ENCODE peak calls at places on chromosome 16, in eight cellular contexts. E is breast epithelium; M is astrocyte of the spinal cord; V is MM.1S; F is AG04450; R is CD8-positive, alpha-beta T cell; S is A549; P is esophagus muscularis mucosa. O is an unnamed sample.

GRCh38 chr16:56909484-56910113 is 22.3 kb upstream of the HERPUD1 start:
- DNase-seq in E (no peak), M (no peak), V (no peak), F (no peak), R (no peak), S (no peak), P (no peak), O (no peak)

GRCh38 chr16:49924078-49924477 is 68.2 kb upstream of the ZNF423 start:
- DNase-seq in E (no peak), M (no peak), V (peak; percentile 11), F (no peak), R (no peak), S (peak; percentile 64), P (no peak), O (no peak)

GRCh38 chr16:1981972-1982574 is 804 bp upstream of the NOXO1 start:
- DNase-seq in E (no peak), M (no peak), V (no peak), F (no peak), R (no peak), S (no peak), P (no peak), O (no peak)

GRCh38 chr16:19001788-19002187 is 18.1 kb downstream of the TMC7 start:
- DNase-seq in E (no peak), M (peak; percentile 91), V (no peak), F (no peak), R (no peak), S (peak; percentile 78), P (no peak), O (no peak)

GRCh38 chr16:716250-716607 is 1.3 kb downstream of the METRN start:
- DNase-seq in E (peak; percentile 74), M (peak; percentile 77), V (no peak), F (no peak), R (no peak), S (peak; percentile 77), P (no peak), O (no peak)

GRCh38 chr16:75931043-75931442 is 204.8 kb upstream of the CPHXL start:
- DNase-seq in E (no peak), M (peak; percentile 86), V (no peak), F (peak; percentile 97), R (no peak), S (no peak), P (no peak), O (no peak)

GRCh38 chr16:75288596-75289120 is 37.2 kb upstream of the BCAR1 start:
- DNase-seq in E (no peak), M (no peak), V (no peak), F (no peak), R (peak; percentile 43), S (no peak), P (no peak), O (no peak)

GRCh38 chr16:50430076-50430475 is 61.3 kb upstream of the BRD7 start:
- DNase-seq in E (no peak), M (no peak), V (no peak), F (no peak), R (no peak), S (no peak), P (peak; percentile 70), O (no peak)

GRCh38 chr16:1093284-1094123 is 2.5 kb downstream of the C1QTNF8 start:
- DNase-seq in E (no peak), M (no peak), V (no peak), F (no peak), R (no peak), S (peak; percentile 78), P (no peak), O (no peak)

GRCh38 chr16:997440-998051 is 16.0 kb downstream of the SOX8 start:
- DNase-seq in E (no peak), M (peak; percentile 44), V (no peak), F (no peak), R (peak; percentile 76), S (peak; percentile 49), P (no peak), O (no peak)

GRCh38 chr16:70390774-70391173 is 44.1 kb downstream of the DDX19A start:
- DNase-seq in E (no peak), M (no peak), V (no peak), F (no peak), R (no peak), S (no peak), P (no peak), O (no peak)

GRCh38 chr16:74740795-74741304 is 33.8 kb downstream of the FA2H start:
- DNase-seq in E (peak; percentile 72), M (peak; percentile 20), V (no peak), F (no peak), R (no peak), S (peak; percentile 96), P (no peak), O (no peak)

GRCh38 chr16:83552193-83552592 is 255.6 kb upstream of the HSBP1 start:
- DNase-seq in E (no peak), M (no peak), V (no peak), F (no peak), R (no peak), S (no peak), P (no peak), O (no peak)

GRCh38 chr16:48053346-48053745 is 102.4 kb downstream of the ABCC12 start:
- DNase-seq in E (no peak), M (peak; percentile 55), V (no peak), F (peak; percentile 32), R (no peak), S (no peak), P (no peak), O (no peak)

GRCh38 chr16:8958344-8958808 is 5.3 kb downstream of the USP7 start:
- DNase-seq in E (no peak), M (peak; percentile 42), V (no peak), F (no peak), R (peak; percentile 17), S (no peak), P (no peak), O (no peak)

DNA sequence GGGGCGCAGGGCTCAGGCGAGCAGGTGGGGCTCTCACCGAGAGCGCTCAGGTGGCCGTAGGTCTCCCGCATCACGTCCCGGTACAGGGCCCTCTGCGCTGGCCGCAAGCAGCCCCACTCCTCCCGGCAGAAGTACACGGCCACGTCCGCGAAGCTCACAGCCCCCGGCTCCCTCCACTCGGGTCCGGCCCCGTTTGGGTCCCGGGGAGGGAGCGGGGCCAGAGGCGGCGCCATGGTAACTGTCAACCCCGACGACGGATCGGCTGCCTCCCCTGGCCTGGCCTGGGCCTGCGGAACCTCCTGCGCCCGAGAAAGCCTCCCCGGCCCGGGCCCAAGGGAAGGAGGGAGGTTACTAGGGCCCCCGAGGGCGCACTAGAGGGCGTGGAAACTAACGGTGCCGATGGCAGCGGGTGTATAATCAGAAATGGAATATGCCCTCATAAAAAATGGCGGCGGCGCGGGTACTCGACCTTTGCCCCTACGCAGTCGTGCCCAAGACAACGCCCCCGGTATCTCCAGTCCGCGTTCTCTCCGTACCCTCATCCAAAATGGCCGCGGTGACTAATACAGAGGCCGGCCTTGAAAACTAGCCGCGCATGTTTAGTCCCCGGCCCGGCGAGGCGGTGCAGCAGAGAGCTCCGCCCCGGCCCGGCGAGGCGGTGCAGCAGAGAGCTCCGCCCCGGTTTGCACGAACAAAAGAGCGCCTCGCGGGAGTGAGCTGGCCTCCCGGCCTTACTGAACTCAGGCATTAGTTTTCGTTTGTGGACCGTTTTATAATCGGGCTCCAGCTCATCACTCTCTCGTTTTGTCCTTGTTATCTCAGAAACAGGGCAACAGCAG is at the start of gene ZNF764:
- DNase-seq in E (peak; percentile 98), M (peak; percentile 99), V (peak; percentile 97), F (peak; percentile 90), R (peak; percentile 95), S (peak; percentile 99), P (peak; percentile 99), O (peak; percentile 92)
- TF ChIP-seq CTCF in E (no peak), M (no peak), V (no peak), F (no peak), R (no peak), S (no peak), P (no peak), O (no peak)

GRCh38 chr16:86568677-86569623 is 2.3 kb downstream of the FOXC2 start:
- DNase-seq in E (no peak), M (no peak), V (no peak), F (no peak), R (no peak), S (no peak), P (no peak), O (no peak)
- H3K4me3 ChIP-seq in E (peak overlapping the region; percentile 47), M (peak overlapping the region; percentile 99), V (no peak overlapping the region), F (peak overlapping the region; percentile 88), R (no peak overlapping the region), S (peak overlapping the region; percentile 35), P (peak overlapping the region; percentile 44), O (no peak overlapping the region)

GRCh38 chr16:67845291-67846062 is 1.3 kb upstream of the NUTF2 start:
- DNase-seq in E (no peak), M (no peak), V (no peak), F (no peak), R (no peak), S (no peak), P (no peak), O (no peak)

GRCh38 chr16:67846063-67846319 is 742 bp upstream of the NUTF2 start:
- DNase-seq in E (no peak), M (no peak), V (no peak), F (no peak), R (no peak), S (no peak), P (no peak), O (no peak)

GRCh38 chr16:67848118-67848517 is 625 bp upstream of the CENPT start:
- DNase-seq in E (no peak), M (no peak), V (no peak), F (no peak), R (no peak), S (no peak), P (no peak), O (no peak)

GRCh38 chr16:67846320-67847063 is at the start of gene NUTF2:
- DNase-seq in E (peak; percentile 94), M (peak; percentile 94), V (peak; percentile 96), F (peak; percentile 70), R (peak; percentile 94), S (peak; percentile 96), P (peak; percentile 99), O (peak; percentile 74)

GRCh38 chr16:67847064-67847861 is at the start of gene CENPT:
- DNase-seq in E (no peak), M (peak; percentile 61), V (peak; percentile 70), F (no peak), R (peak; percentile 63), S (peak; percentile 66), P (no peak), O (no peak)
- TF ChIP-seq CTCF in E (no peak), M (no peak), V (no peak), F (no peak), R (peak; percentile 9), S (no peak), P (no peak), O (no peak)

GRCh38 chr16:80993293-80993691 is 13.4 kb downstream of the CMC2 start:
- DNase-seq in E (no peak), M (peak; percentile 90), V (no peak), F (peak; percentile 86), R (no peak), S (peak; percentile 70), P (no peak), O (no peak)

GRCh38 chr16:80994451-80994850 is 12.2 kb downstream of the CMC2 start:
- DNase-seq in E (no peak), M (peak; percentile 43), V (no peak), F (no peak), R (no peak), S (peak; percentile 25), P (no peak), O (no peak)

GRCh38 chr16:80997964-80998620 is 8.6 kb downstream of the CMC2 start:
- DNase-seq in E (no peak), M (no peak), V (no peak), F (no peak), R (no peak), S (no peak), P (no peak), O (no peak)

GRCh38 chr16:80997139-80997798 is 9.4 kb downstream of the CMC2 start:
- DNase-seq in E (no peak), M (no peak), V (no peak), F (no peak), R (no peak), S (peak; percentile 69), P (no peak), O (no peak)

GRCh38 chr16:80996688-80997138 is 10.0 kb downstream of the CMC2 start:
- DNase-seq in E (no peak), M (no peak), V (no peak), F (no peak), R (no peak), S (no peak), P (no peak), O (no peak)
- H3K4me3 ChIP-seq in E (peak overlapping the region; percentile 14), M (no peak overlapping the region), V (no peak overlapping the region), F (no peak overlapping the region), R (peak overlapping the region; percentile 54), S (peak overlapping the region; percentile 40), P (no peak overlapping the region), O (peak overlapping the region; percentile 19)